ENCODE peak calls at places on chromosomes 12 and 14, in ten cellular contexts. Z, I, R, H, M, A, V, G, U and K are unnamed samples.

GRCh38 chr14:63650336-63650952 is 8.8 kb upstream of the WDR89 start:
- DNase-seq in Z (no peak), I (no peak), R (peak), H (no peak), M (no peak), A (no peak), V (no peak), G (no peak), U (no peak), K (no peak)

GRCh38 chr12:130320553-130320952 is 17.1 kb upstream of the PIWIL1 start:
- DNase-seq in Z (no peak), I (no peak), R (no peak), H (no peak), M (no peak), A (no peak), V (no peak), G (no peak), U (no peak), K (no peak)

GRCh38 chr12:100988278-100988625 is 193.7 kb downstream of the ANO4 start:
- DNase-seq in Z (no peak), I (no peak), R (no peak), H (no peak), M (no peak), A (no peak), V (no peak), G (no peak), U (no peak), K (no peak)

GRCh38 chr12:1173806-1174617 is 183.0 kb downstream of the ERC1 start:
- DNase-seq in Z (no peak), I (no peak), R (no peak), H (no peak), M (no peak), A (no peak), V (no peak), G (no peak), U (no peak), K (no peak)

GRCh38 chr12:9071518-9071917 is 44.2 kb downstream of the A2M start:
- DNase-seq in Z (no peak), I (no peak), R (no peak), H (no peak), M (no peak), A (no peak), V (no peak), G (no peak), U (no peak), K (no peak)

GRCh38 chr14:99463974-99464373 is 16.7 kb downstream of the SETD3 start:
- DNase-seq in Z (no peak), I (no peak), R (no peak), H (no peak), M (no peak), A (no peak), V (no peak), G (no peak), U (no peak), K (no peak)

GRCh38 chr12:8678661-8679111 is 16.1 kb upstream of the MFAP5 start:
- DNase-seq in Z (no peak), I (no peak), R (no peak), H (no peak), M (no peak), A (peak), V (no peak), G (peak), U (peak), K (no peak)

GRCh38 chr12:83827860-83828259 is 1084.7 kb downstream of the SLC6A15 start:
- DNase-seq in Z (no peak), I (peak), R (no peak), H (peak), M (no peak), A (no peak), V (no peak), G (peak), U (no peak), K (no peak)

GRCh38 chr12:106511365-106511764 is 71.4 kb upstream of the RFX4 start:
- DNase-seq in Z (no peak), I (no peak), R (no peak), H (no peak), M (no peak), A (no peak), V (no peak), G (no peak), U (no peak), K (no peak)

GRCh38 chr14:102217399-102217798 is 77.7 kb downstream of the WDR20 start:
- DNase-seq in Z (no peak), I (no peak), R (no peak), H (no peak), M (no peak), A (no peak), V (no peak), G (no peak), U (no peak), K (no peak)

GRCh38 chr14:74655597-74656389 is 43.8 kb upstream of the LTBP2 start:
- DNase-seq in Z (no peak), I (peak), R (no peak), H (peak), M (no peak), A (peak), V (no peak), G (peak), U (peak), K (peak)

GRCh38 chr12:114342651-114343050 is 63.3 kb downstream of the TBX5 start:
- DNase-seq in Z (no peak), I (peak), R (no peak), H (no peak), M (no peak), A (no peak), V (no peak), G (no peak), U (no peak), K (no peak)

GRCh38 chr12:122182887-122183587 is at the start of gene LRRC43:
- DNase-seq in Z (no peak), I (no peak), R (peak), H (no peak), M (no peak), A (no peak), V (peak), G (no peak), U (no peak), K (no peak)

GRCh38 chr12:26935636-26936378 is 2.0 kb downstream of the INTS13 start:
- DNase-seq in Z (no peak), I (no peak), R (peak), H (no peak), M (no peak), A (no peak), V (no peak), G (no peak), U (no peak), K (no peak)

GRCh38 chr12:56040963-56041578 is 647 bp upstream of the RPS26 start:
- DNase-seq in Z (no peak), I (no peak), R (no peak), H (no peak), M (no peak), A (no peak), V (no peak), G (no peak), U (no peak), K (no peak)

GRCh38 chr14:75088566-75089373 is 19.3 kb downstream of the ZC2HC1C start:
- DNase-seq in Z (no peak), I (peak), R (peak), H (peak), M (peak), A (no peak), V (no peak), G (peak), U (peak), K (no peak)

GRCh38 chr12:27462151-27462694 is 15.7 kb downstream of the SMCO2 start:
- DNase-seq in Z (no peak), I (peak), R (no peak), H (no peak), M (peak), A (no peak), V (no peak), G (peak), U (peak), K (no peak)

GRCh38 chr14:30581283-30581625 is 22.3 kb downstream of the G2E3 start:
- DNase-seq in Z (no peak), I (no peak), R (no peak), H (no peak), M (no peak), A (no peak), V (no peak), G (no peak), U (no peak), K (no peak)

GRCh38 chr12:50633950-50634349 is 129.2 kb downstream of the DIP2B start:
- DNase-seq in Z (no peak), I (peak), R (no peak), H (peak), M (no peak), A (no peak), V (no peak), G (no peak), U (no peak), K (peak)

GRCh38 chr14:50067723-50068495 is 48.5 kb downstream of the VCPKMT start:
- DNase-seq in Z (no peak), I (peak), R (no peak), H (peak), M (peak), A (peak), V (no peak), G (peak), U (peak), K (no peak)

GRCh38 chr12:62847709-62848108 is 87.2 kb downstream of the PPM1H start:
- DNase-seq in Z (no peak), I (no peak), R (no peak), H (no peak), M (no peak), A (no peak), V (no peak), G (peak), U (no peak), K (no peak)

GRCh38 chr12:18243238-18243637 is 18.1 kb upstream of the PIK3C2G start:
- DNase-seq in Z (no peak), I (no peak), R (no peak), H (no peak), M (no peak), A (no peak), V (no peak), G (no peak), U (no peak), K (no peak)

GRCh38 chr12:115008951-115009350 is 325.0 kb upstream of the TBX3 start:
- DNase-seq in Z (no peak), I (no peak), R (no peak), H (no peak), M (no peak), A (no peak), V (no peak), G (no peak), U (no peak), K (no peak)

GRCh38 chr12:113932411-113933196 is 33.5 kb downstream of the RBM19 start:
- DNase-seq in Z (no peak), I (peak), R (no peak), H (peak), M (no peak), A (no peak), V (no peak), G (peak), U (no peak), K (no peak)